ENCODE peak calls at places on chromosomes 13 and 19, in seven cellular contexts. Y, T, H, L, X, C and D are unnamed samples.

GRCh38 chr13:107788464-107789165 is 426.7 kb downstream of the LIG4 start:
- DNase-seq in C (no peak), X (no peak), T (no peak), Y (no peak), H (no peak), L (no peak), D (no peak)

GRCh38 chr19:44905437-44906160 is at the start of gene APOE:
- DNase-seq in X (no peak), H (no peak), Y (no peak), C (no peak), T (no peak), L (no peak), D (no peak)

GRCh38 chr13:25709088-25709487 is 337.3 kb downstream of the ATP8A2 start:
- DNase-seq in X (no peak), Y (no peak), T (no peak), H (no peak), L (no peak), C (no peak), D (no peak)

GRCh38 chr13:36074659-36075058 is 56.5 kb downstream of the DCLK1 start:
- DNase-seq in C (no peak), Y (no peak), H (peak), T (no peak), X (peak), L (no peak), D (no peak)

GRCh38 chr13:95234242-95234641 is 67.0 kb downstream of the ABCC4 start:
- DNase-seq in H (no peak), C (no peak), T (no peak), L (no peak), X (no peak), Y (no peak), D (no peak)

GRCh38 chr19:50718255-50719118 is 1.1 kb downstream of the SHANK1 start:
- DNase-seq in H (no peak), T (no peak), L (no peak), C (no peak), X (no peak), Y (no peak), D (peak)

GRCh38 chr19:51891193-51891747 is 3.5 kb upstream of the ZNF577 start:
- DNase-seq in Y (no peak), H (no peak), X (no peak), L (no peak), T (no peak), C (no peak), D (no peak)

GRCh38 chr13:50267917-50268316 is 252.7 kb downstream of the KCNRG start:
- DNase-seq in X (no peak), Y (no peak), L (no peak), C (no peak), H (no peak), T (no peak), D (no peak)

GRCh38 chr19:677601-678380 is 1.6 kb downstream of the FSTL3 start:
- DNase-seq in C (no peak), X (peak), T (no peak), H (no peak), Y (no peak), L (no peak), D (no peak)

GRCh38 chr13:90622547-90622946 is 724.9 kb upstream of the MIR17HG start:
- DNase-seq in Y (no peak), T (no peak), H (no peak), L (no peak), C (peak), X (peak), D (no peak)

GRCh38 chr19:38710928-38711725 is 33.1 kb downstream of the CAPN12 start:
- DNase-seq in T (no peak), H (no peak), L (no peak), Y (no peak), X (no peak), C (no peak), D (peak)

GRCh38 chr13:81791636-81792035 is 1450.7 kb upstream of the SPRY2 start:
- DNase-seq in C (no peak), T (no peak), Y (no peak), X (no peak), H (no peak), L (no peak), D (no peak)

GRCh38 chr13:28037399-28037798 is 48.9 kb upstream of the URAD start:
- DNase-seq in Y (no peak), C (no peak), H (no peak), X (no peak), L (no peak), T (no peak), D (no peak)

GRCh38 chr19:18128044-18128443 is 24.9 kb upstream of the PIK3R2 start:
- DNase-seq in H (no peak), X (no peak), T (no peak), L (no peak), C (no peak), Y (no peak), D (no peak)

GRCh38 chr19:24073807-24074206 is 13.2 kb upstream of the ZNF254 start:
- DNase-seq in H (no peak), L (no peak), Y (no peak), X (no peak), T (no peak), C (no peak), D (no peak)

GRCh38 chr13:42924290-42924803 is 67.7 kb downstream of the EPSTI1 start:
- DNase-seq in H (no peak), C (no peak), L (no peak), X (no peak), T (no peak), Y (no peak), D (no peak)

GRCh38 chr13:101514695-101515275 is 62.3 kb downstream of the ITGBL1 start:
- DNase-seq in T (no peak), X (peak), L (peak), C (peak), Y (no peak), H (peak), D (no peak)

GRCh38 chr13:27528908-27529307 is 78.5 kb upstream of the MTIF3 start:
- DNase-seq in H (no peak), X (no peak), T (no peak), Y (no peak), L (no peak), C (no peak), D (no peak)

GRCh38 chr13:27792393-27793218 is at the start of gene GSX1:
- DNase-seq in X (peak), H (peak), T (peak), C (no peak), Y (peak), L (peak), D (peak)

GRCh38 chr13:102395174-102395573 is 6.7 kb downstream of the FGF14 start:
- DNase-seq in T (no peak), X (no peak), Y (no peak), C (no peak), H (no peak), L (no peak), D (no peak)

GRCh38 chr19:30001794-30002193 is 59.8 kb downstream of the URI1 start:
- DNase-seq in X (peak), L (no peak), T (no peak), Y (no peak), H (peak), C (no peak), D (no peak)

GRCh38 chr13:19632915-19633339 is 532 bp upstream of the MPHOSPH8 start:
- DNase-seq in Y (no peak), T (no peak), H (no peak), L (no peak), C (no peak), X (no peak), D (no peak)

GRCh38 chr13:30107536-30108136 is 199.7 kb downstream of the KATNAL1 start:
- DNase-seq in T (no peak), H (no peak), L (no peak), C (no peak), X (no peak), Y (no peak), D (no peak)

GRCh38 chr13:75418997-75419396 is 63.0 kb downstream of the TBC1D4 start:
- DNase-seq in Y (no peak), X (no peak), H (no peak), L (no peak), T (no peak), C (no peak), D (no peak)

GRCh38 chr19:35712910-35713845 is 4.6 kb upstream of the KMT2B start:
- DNase-seq in L (peak), X (no peak), C (no peak), T (no peak), Y (no peak), H (no peak), D (no peak)

GRCh38 chr19:3455960-3456601 is 24.2 kb downstream of the SMIM24 start:
- DNase-seq in X (no peak), Y (no peak), T (peak), H (no peak), L (no peak), C (no peak), D (no peak)

GRCh38 chr13:50129065-50129922 is 114.0 kb downstream of the KCNRG start:
- DNase-seq in Y (no peak), C (peak), X (no peak), T (no peak), L (no peak), H (no peak), D (peak)

GRCh38 chr13:99729745-99730144 is 228.5 kb downstream of the TM9SF2 start:
- DNase-seq in H (no peak), T (no peak), L (no peak), C (no peak), X (no peak), Y (no peak), D (no peak)

GRCh38 chr19:19559942-19560341 is 21.9 kb downstream of the CILP2 start:
- DNase-seq in X (no peak), H (no peak), L (no peak), T (no peak), Y (no peak), C (no peak), D (no peak)

GRCh38 chr19:41296323-41296935 is 13.5 kb upstream of the CCDC97 start:
- DNase-seq in L (no peak), Y (no peak), X (no peak), C (peak), T (no peak), H (no peak), D (no peak)

GRCh38 chr13:46295531-46296464 is 84.1 kb downstream of the LRRC63 start:
- DNase-seq in L (peak), T (peak), Y (no peak), H (peak), X (peak), C (no peak), D (no peak)

GRCh38 chr13:49549289-49549688 is 36.1 kb downstream of the RCBTB1 start:
- DNase-seq in C (no peak), T (no peak), Y (no peak), L (no peak), X (no peak), H (no peak), D (no peak)

GRCh38 chr13:41709511-41709910 is 251.4 kb downstream of the VWA8 start:
- DNase-seq in C (no peak), H (no peak), T (no peak), X (no peak), Y (no peak), L (no peak), D (no peak)

GRCh38 chr13:26721251-26721939 is 39.2 kb downstream of the GPR12 start:
- DNase-seq in T (no peak), H (no peak), X (peak), Y (no peak), L (no peak), C (no peak), D (peak)

GRCh38 chr13:35475960-35476943 is at the start of gene MAB21L1:
- DNase-seq in Y (no peak), X (peak), C (no peak), H (no peak), T (no peak), L (no peak), D (peak)

GRCh38 chr13:77833331-77833863 is 85.2 kb downstream of the EDNRB start:
- DNase-seq in X (peak), Y (no peak), C (no peak), H (peak), L (no peak), T (no peak), D (no peak)

GRCh38 chr13:34046457-34046856 is 228.5 kb downstream of the RFC3 start:
- DNase-seq in X (no peak), T (no peak), L (no peak), H (no peak), C (no peak), Y (no peak), D (no peak)

GRCh38 chr13:34044041-34044440 is 226.1 kb downstream of the RFC3 start:
- DNase-seq in Y (no peak), T (no peak), X (peak), C (no peak), H (no peak), L (no peak), D (no peak)

GRCh38 chr13:34040863-34041262 is 222.9 kb downstream of the RFC3 start:
- DNase-seq in H (no peak), L (no peak), Y (no peak), T (no peak), X (no peak), C (no peak), D (no peak)

GRCh38 chr13:34048652-34049051 is 230.7 kb downstream of the RFC3 start:
- DNase-seq in C (no peak), H (no peak), Y (no peak), T (no peak), X (no peak), L (no peak), D (no peak)

GRCh38 chr13:34044660-34045080 is 226.7 kb downstream of the RFC3 start:
- DNase-seq in Y (no peak), C (no peak), H (no peak), X (peak), L (no peak), T (no peak), D (no peak)
- TF ChIP-seq CTCF in Y (no peak), C (no peak), H (no peak), X (no peak), L (no peak), T (no peak), D (no peak)

GRCh38 chr19:56725829-56726424 is 54.4 kb upstream of the ZNF835 start:
- DNase-seq in X (no peak), C (no peak), H (peak), T (no peak), L (no peak), Y (no peak), D (no peak)
- TF ChIP-seq CTCF in X (peak), C (no peak), H (peak), T (peak), L (no peak), Y (peak), D (no peak)

GRCh38 chr13:62357887-62358645 is 942.4 kb upstream of the PCDH20 start:
- DNase-seq in T (no peak), H (peak), X (peak), Y (no peak), C (peak), L (peak), D (peak)
- TF ChIP-seq CTCF in T (peak), H (peak), X (peak), Y (no peak), C (peak), L (peak), D (peak)

GRCh38 chr13:110559429-110559943 is 2.0 kb downstream of the RAB20 start:
- DNase-seq in X (peak), Y (no peak), C (no peak), T (peak), H (no peak), L (no peak), D (no peak)
- TF ChIP-seq CTCF in X (no peak), Y (no peak), C (no peak), T (no peak), H (no peak), L (no peak), D (no peak)

GRCh38 chr19:14078406-14078805 is 5.8 kb downstream of the MISP3 start:
- DNase-seq in T (no peak), X (no peak), L (no peak), H (no peak), C (no peak), Y (no peak), D (no peak)

GRCh38 chr19:14070268-14071050 is 2.1 kb upstream of the MISP3 start:
- DNase-seq in Y (no peak), C (no peak), T (no peak), H (no peak), X (no peak), L (no peak), D (no peak)

GRCh38 chr19:14073232-14073924 is 792 bp downstream of the MISP3 start:
- DNase-seq in Y (peak), C (peak), L (peak), T (peak), H (peak), X (peak), D (peak)

GRCh38 chr19:14073925-14074838 is 1.6 kb downstream of the MISP3 start:
- DNase-seq in H (peak), X (no peak), Y (peak), T (peak), C (no peak), L (no peak), D (peak)

DNA sequence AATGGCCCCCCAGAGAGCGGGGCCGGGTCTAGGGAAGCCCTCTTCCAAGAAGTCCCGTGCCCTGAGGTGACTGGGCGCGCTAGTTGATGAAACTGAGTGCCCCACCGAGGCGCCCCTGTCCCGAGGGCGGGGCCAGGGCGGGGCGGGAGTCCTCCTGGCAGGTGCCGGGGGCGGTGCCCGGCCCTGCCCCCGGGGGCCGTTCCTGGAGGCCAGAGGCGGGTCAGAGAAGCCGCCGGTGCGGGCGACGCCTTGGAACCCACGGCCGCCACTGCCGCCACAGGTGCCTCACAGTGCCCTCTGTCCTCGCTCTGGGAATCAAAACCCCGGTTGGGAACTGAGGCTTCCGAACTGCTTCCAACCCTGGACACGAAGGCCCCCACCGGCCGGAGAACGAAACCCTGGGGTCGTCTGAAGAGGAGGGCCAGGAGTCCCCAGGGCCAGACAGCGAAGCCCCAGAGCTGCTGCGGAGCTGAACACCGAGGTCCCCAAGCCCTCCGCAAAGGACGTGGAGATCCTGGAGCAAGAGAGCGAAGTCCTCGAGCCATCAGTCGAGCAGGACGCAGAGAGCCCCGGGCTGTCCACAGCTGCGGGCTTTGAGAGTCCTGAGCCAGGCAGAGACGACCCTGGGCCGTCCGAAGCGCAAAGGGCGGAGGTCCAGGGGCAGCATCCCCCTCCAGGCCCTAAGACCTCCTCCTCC is at the start of gene MISP3:
- DNase-seq in X (no peak), H (peak), L (peak), C (peak), Y (peak), T (peak), D (peak)
- TF ChIP-seq CTCF in X (peak), H (no peak), L (no peak), C (no peak), Y (no peak), T (no peak), D (no peak)

GRCh38 chr13:31824705-31825512 is 85.6 kb downstream of the RXFP2 start:
- DNase-seq in X (peak), C (peak), T (no peak), Y (no peak), H (peak), L (no peak), D (peak)
- TF ChIP-seq CTCF in X (no peak), C (peak), T (no peak), Y (peak), H (peak), L (peak), D (no peak)

GRCh38 chr19:57632987-57633831 is at the start of gene ZNF211:
- DNase-seq in X (peak), L (peak), Y (peak), T (peak), H (peak), C (peak), D (peak)
- TF ChIP-seq CTCF in X (no peak), L (peak), Y (no peak), T (no peak), H (no peak), C (no peak), D (no peak)

GRCh38 chr13:65642301-65642700 is 1587.8 kb downstream of the PCDH9 start:
- DNase-seq in L (no peak), Y (no peak), C (no peak), H (no peak), X (no peak), T (no peak), D (no peak)

DNA sequence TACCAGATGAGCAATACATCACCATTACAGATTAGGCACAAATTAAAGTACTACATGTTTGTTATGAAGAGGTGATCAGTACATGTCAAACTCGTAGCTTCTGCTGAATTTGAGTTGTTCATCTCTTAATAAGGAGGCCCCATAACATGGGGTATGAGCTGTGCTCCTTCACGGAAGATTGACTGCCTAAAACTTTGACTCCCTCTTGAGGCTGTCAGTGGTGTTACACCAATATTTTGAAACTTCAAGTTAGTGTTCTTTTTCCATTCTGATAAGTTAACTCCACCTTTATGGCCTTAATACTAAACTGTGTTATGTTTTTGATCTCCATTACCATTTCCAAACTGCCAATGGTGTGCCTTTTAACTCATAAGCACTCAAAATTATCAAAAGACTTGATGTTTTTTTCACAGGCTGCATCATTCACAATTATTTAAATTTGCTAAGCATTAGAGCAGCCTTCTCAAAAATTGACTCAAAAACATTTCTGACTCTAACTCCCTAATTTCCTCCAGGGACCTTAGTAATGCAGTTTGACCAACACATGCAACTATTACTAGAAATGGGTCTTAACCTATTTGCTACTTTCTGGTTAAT is 1591.5 kb downstream of the PCDH9 start:
- DNase-seq in H (peak), X (peak), T (no peak), L (peak), Y (no peak), C (peak), D (no peak)
- TF ChIP-seq CTCF in H (peak), X (peak), T (peak), L (peak), Y (no peak), C (peak), D (peak)